ENCODE peak calls at places on chromosome 10, in eight cellular contexts. One of them, this sample, is unnamed.

GRCh38 chr10:67912330-67912946 is 28.0 kb downstream of the SIRT1 start:
- DNase-seq in Daoy: no peak
- DNase-seq in ELF-1: no peak
- DNase-seq in stomach: no peak
- DNase-seq in T-helper 9 cell: no peak
- DNase-seq in nephron progenitor cell: no peak
- DNase-seq in fibroblast of villous mesenchyme: no peak
- DNase-seq in NCI-H748 treated with DMSO at 0.1 percent for 48 hours: no peak
- DNase-seq in this sample: no peak

GRCh38 chr10:88989824-88990527 is 622 bp upstream of the FAS start:
- DNase-seq in Daoy: no peak
- DNase-seq in ELF-1: peak
- DNase-seq in stomach: peak
- DNase-seq in T-helper 9 cell: no peak
- DNase-seq in nephron progenitor cell: no peak
- DNase-seq in fibroblast of villous mesenchyme: peak
- DNase-seq in NCI-H748 treated with DMSO at 0.1 percent for 48 hours: no peak
- DNase-seq in this sample: no peak

GRCh38 chr10:101716891-101717659 is 22.1 kb upstream of the FBXW4 start:
- DNase-seq in Daoy: no peak
- DNase-seq in ELF-1: no peak
- DNase-seq in stomach: no peak
- DNase-seq in T-helper 9 cell: no peak
- DNase-seq in nephron progenitor cell: no peak
- DNase-seq in fibroblast of villous mesenchyme: no peak
- DNase-seq in NCI-H748 treated with DMSO at 0.1 percent for 48 hours: peak
- DNase-seq in this sample: no peak

GRCh38 chr10:43693602-43694001 is 44.9 kb upstream of the ZNF32 start:
- DNase-seq in Daoy: no peak
- DNase-seq in ELF-1: no peak
- DNase-seq in stomach: no peak
- DNase-seq in T-helper 9 cell: no peak
- DNase-seq in nephron progenitor cell: no peak
- DNase-seq in fibroblast of villous mesenchyme: no peak
- DNase-seq in NCI-H748 treated with DMSO at 0.1 percent for 48 hours: no peak
- DNase-seq in this sample: no peak

GRCh38 chr10:126690534-126690933 is 20.0 kb upstream of the C10orf90 start:
- DNase-seq in Daoy: no peak
- DNase-seq in ELF-1: peak
- DNase-seq in stomach: no peak
- DNase-seq in T-helper 9 cell: no peak
- DNase-seq in nephron progenitor cell: no peak
- DNase-seq in fibroblast of villous mesenchyme: no peak
- DNase-seq in NCI-H748 treated with DMSO at 0.1 percent for 48 hours: no peak
- DNase-seq in this sample: no peak

GRCh38 chr10:86082556-86082955 is 284.0 kb downstream of the GRID1 start:
- DNase-seq in Daoy: no peak
- DNase-seq in ELF-1: no peak
- DNase-seq in stomach: peak
- DNase-seq in T-helper 9 cell: no peak
- DNase-seq in nephron progenitor cell: no peak
- DNase-seq in fibroblast of villous mesenchyme: no peak
- DNase-seq in NCI-H748 treated with DMSO at 0.1 percent for 48 hours: no peak
- DNase-seq in this sample: no peak

GRCh38 chr10:120282421-120282820 is 174.6 kb upstream of the PLPP4 start:
- DNase-seq in Daoy: no peak
- DNase-seq in ELF-1: no peak
- DNase-seq in stomach: no peak
- DNase-seq in T-helper 9 cell: no peak
- DNase-seq in nephron progenitor cell: no peak
- DNase-seq in fibroblast of villous mesenchyme: no peak
- DNase-seq in NCI-H748 treated with DMSO at 0.1 percent for 48 hours: no peak
- DNase-seq in this sample: no peak

GRCh38 chr10:130763071-130763470 is 548.5 kb downstream of the TCERG1L start:
- DNase-seq in Daoy: no peak
- DNase-seq in ELF-1: no peak
- DNase-seq in stomach: no peak
- DNase-seq in T-helper 9 cell: no peak
- DNase-seq in nephron progenitor cell: no peak
- DNase-seq in fibroblast of villous mesenchyme: no peak
- DNase-seq in NCI-H748 treated with DMSO at 0.1 percent for 48 hours: no peak
- DNase-seq in this sample: no peak

GRCh38 chr10:78784454-78785414 is 284.0 kb upstream of the ZMIZ1 start:
- DNase-seq in Daoy: no peak
- DNase-seq in ELF-1: no peak
- DNase-seq in stomach: no peak
- DNase-seq in T-helper 9 cell: no peak
- DNase-seq in nephron progenitor cell: no peak
- DNase-seq in fibroblast of villous mesenchyme: no peak
- DNase-seq in NCI-H748 treated with DMSO at 0.1 percent for 48 hours: no peak
- DNase-seq in this sample: no peak

GRCh38 chr10:126598009-126598408 is 72.5 kb downstream of the C10orf90 start:
- DNase-seq in Daoy: peak
- DNase-seq in ELF-1: peak
- DNase-seq in stomach: peak
- DNase-seq in T-helper 9 cell: no peak
- DNase-seq in nephron progenitor cell: peak
- DNase-seq in fibroblast of villous mesenchyme: peak
- DNase-seq in NCI-H748 treated with DMSO at 0.1 percent for 48 hours: peak
- DNase-seq in this sample: peak

GRCh38 chr10:119113805-119114732 is 10.2 kb downstream of the DENND10 start:
- DNase-seq in Daoy: no peak
- DNase-seq in ELF-1: no peak
- DNase-seq in stomach: no peak
- DNase-seq in T-helper 9 cell: no peak
- DNase-seq in nephron progenitor cell: no peak
- DNase-seq in fibroblast of villous mesenchyme: peak
- DNase-seq in NCI-H748 treated with DMSO at 0.1 percent for 48 hours: no peak
- DNase-seq in this sample: no peak

GRCh38 chr10:58951087-58951486 is 225.4 kb upstream of the PHYHIPL start:
- DNase-seq in Daoy: no peak
- DNase-seq in ELF-1: no peak
- DNase-seq in stomach: no peak
- DNase-seq in T-helper 9 cell: no peak
- DNase-seq in nephron progenitor cell: no peak
- DNase-seq in fibroblast of villous mesenchyme: no peak
- DNase-seq in NCI-H748 treated with DMSO at 0.1 percent for 48 hours: no peak
- DNase-seq in this sample: no peak

GRCh38 chr10:42987575-42987974 is 89.3 kb upstream of the RET start:
- DNase-seq in Daoy: no peak
- DNase-seq in ELF-1: no peak
- DNase-seq in stomach: no peak
- DNase-seq in T-helper 9 cell: no peak
- DNase-seq in nephron progenitor cell: no peak
- DNase-seq in fibroblast of villous mesenchyme: no peak
- DNase-seq in NCI-H748 treated with DMSO at 0.1 percent for 48 hours: no peak
- DNase-seq in this sample: no peak

GRCh38 chr10:131695814-131696165 is 205.0 kb upstream of the PPP2R2D start:
- DNase-seq in Daoy: no peak
- DNase-seq in ELF-1: no peak
- DNase-seq in stomach: no peak
- DNase-seq in T-helper 9 cell: no peak
- DNase-seq in nephron progenitor cell: no peak
- DNase-seq in fibroblast of villous mesenchyme: no peak
- DNase-seq in NCI-H748 treated with DMSO at 0.1 percent for 48 hours: no peak
- DNase-seq in this sample: no peak

GRCh38 chr10:74640134-74640533 is 186.3 kb upstream of the KAT6B start:
- DNase-seq in Daoy: no peak
- DNase-seq in ELF-1: peak
- DNase-seq in stomach: no peak
- DNase-seq in T-helper 9 cell: no peak
- DNase-seq in nephron progenitor cell: no peak
- DNase-seq in fibroblast of villous mesenchyme: peak
- DNase-seq in NCI-H748 treated with DMSO at 0.1 percent for 48 hours: peak
- DNase-seq in this sample: no peak

GRCh38 chr10:104267721-104268690 is 978 bp upstream of the GSTO2 start:
- DNase-seq in Daoy: no peak
- DNase-seq in ELF-1: no peak
- DNase-seq in stomach: no peak
- DNase-seq in T-helper 9 cell: no peak
- DNase-seq in nephron progenitor cell: no peak
- DNase-seq in fibroblast of villous mesenchyme: peak
- DNase-seq in NCI-H748 treated with DMSO at 0.1 percent for 48 hours: no peak
- DNase-seq in this sample: no peak

GRCh38 chr10:323651-324293 is 188.5 kb downstream of the ZMYND11 start:
- DNase-seq in Daoy: peak
- DNase-seq in ELF-1: no peak
- DNase-seq in stomach: peak
- DNase-seq in T-helper 9 cell: peak
- DNase-seq in nephron progenitor cell: no peak
- DNase-seq in fibroblast of villous mesenchyme: peak
- DNase-seq in NCI-H748 treated with DMSO at 0.1 percent for 48 hours: no peak
- DNase-seq in this sample: peak

GRCh38 chr10:22615819-22616499 is 98.4 kb downstream of the PIP4K2A start:
- DNase-seq in Daoy: peak
- DNase-seq in ELF-1: peak
- DNase-seq in stomach: peak
- DNase-seq in T-helper 9 cell: peak
- DNase-seq in nephron progenitor cell: no peak
- DNase-seq in fibroblast of villous mesenchyme: no peak
- DNase-seq in NCI-H748 treated with DMSO at 0.1 percent for 48 hours: peak
- DNase-seq in this sample: peak

GRCh38 chr10:11113156-11113555 is 95.5 kb downstream of the CELF2 start:
- DNase-seq in Daoy: no peak
- DNase-seq in ELF-1: no peak
- DNase-seq in stomach: no peak
- DNase-seq in T-helper 9 cell: no peak
- DNase-seq in nephron progenitor cell: no peak
- DNase-seq in fibroblast of villous mesenchyme: no peak
- DNase-seq in NCI-H748 treated with DMSO at 0.1 percent for 48 hours: no peak
- DNase-seq in this sample: no peak

GRCh38 chr10:28879875-28880381 is 202.6 kb downstream of the BAMBI start:
- DNase-seq in Daoy: no peak
- DNase-seq in ELF-1: peak
- DNase-seq in stomach: no peak
- DNase-seq in T-helper 9 cell: no peak
- DNase-seq in nephron progenitor cell: no peak
- DNase-seq in fibroblast of villous mesenchyme: peak
- DNase-seq in NCI-H748 treated with DMSO at 0.1 percent for 48 hours: no peak
- DNase-seq in this sample: no peak

GRCh38 chr10:125629758-125630376 is 53.1 kb downstream of the TEX36 start:
- DNase-seq in Daoy: peak
- DNase-seq in ELF-1: no peak
- DNase-seq in stomach: no peak
- DNase-seq in T-helper 9 cell: no peak
- DNase-seq in nephron progenitor cell: no peak
- DNase-seq in fibroblast of villous mesenchyme: peak
- DNase-seq in NCI-H748 treated with DMSO at 0.1 percent for 48 hours: peak
- DNase-seq in this sample: no peak

GRCh38 chr10:73083234-73083633 is 13.4 kb downstream of the P4HA1 start:
- DNase-seq in Daoy: no peak
- DNase-seq in ELF-1: no peak
- DNase-seq in stomach: no peak
- DNase-seq in T-helper 9 cell: no peak
- DNase-seq in nephron progenitor cell: no peak
- DNase-seq in fibroblast of villous mesenchyme: peak
- DNase-seq in NCI-H748 treated with DMSO at 0.1 percent for 48 hours: no peak
- DNase-seq in this sample: no peak

GRCh38 chr10:30184397-30185033 is 125.1 kb upstream of the JCAD start:
- DNase-seq in Daoy: no peak
- DNase-seq in ELF-1: no peak
- DNase-seq in stomach: no peak
- DNase-seq in T-helper 9 cell: no peak
- DNase-seq in nephron progenitor cell: no peak
- DNase-seq in fibroblast of villous mesenchyme: no peak
- DNase-seq in NCI-H748 treated with DMSO at 0.1 percent for 48 hours: no peak
- DNase-seq in this sample: no peak

GRCh38 chr10:91642831-91643692 is 10.2 kb upstream of the PPP1R3C start:
- DNase-seq in Daoy: no peak
- DNase-seq in ELF-1: no peak
- DNase-seq in stomach: no peak
- DNase-seq in T-helper 9 cell: no peak
- DNase-seq in nephron progenitor cell: no peak
- DNase-seq in fibroblast of villous mesenchyme: no peak
- DNase-seq in NCI-H748 treated with DMSO at 0.1 percent for 48 hours: no peak
- DNase-seq in this sample: no peak

GRCh38 chr10:43251664-43252165 is 15.2 kb downstream of the RASGEF1A start:
- DNase-seq in Daoy: no peak
- DNase-seq in ELF-1: no peak
- DNase-seq in stomach: no peak
- DNase-seq in T-helper 9 cell: no peak
- DNase-seq in nephron progenitor cell: peak
- DNase-seq in fibroblast of villous mesenchyme: no peak
- DNase-seq in NCI-H748 treated with DMSO at 0.1 percent for 48 hours: no peak
- DNase-seq in this sample: peak

GRCh38 chr10:21927601-21928000 is 75.9 kb downstream of the DNAJC1 start:
- DNase-seq in Daoy: no peak
- DNase-seq in ELF-1: no peak
- DNase-seq in stomach: no peak
- DNase-seq in T-helper 9 cell: no peak
- DNase-seq in nephron progenitor cell: no peak
- DNase-seq in fibroblast of villous mesenchyme: peak
- DNase-seq in NCI-H748 treated with DMSO at 0.1 percent for 48 hours: no peak
- DNase-seq in this sample: no peak

GRCh38 chr10:129525408-129525807 is 58.4 kb downstream of the MGMT start:
- DNase-seq in Daoy: peak
- DNase-seq in ELF-1: peak
- DNase-seq in stomach: no peak
- DNase-seq in T-helper 9 cell: no peak
- DNase-seq in nephron progenitor cell: peak
- DNase-seq in fibroblast of villous mesenchyme: peak
- DNase-seq in NCI-H748 treated with DMSO at 0.1 percent for 48 hours: no peak
- DNase-seq in this sample: no peak

GRCh38 chr10:114956466-114956865 is 18.5 kb downstream of the TRUB1 start:
- DNase-seq in Daoy: no peak
- DNase-seq in ELF-1: no peak
- DNase-seq in stomach: no peak
- DNase-seq in T-helper 9 cell: no peak
- DNase-seq in nephron progenitor cell: no peak
- DNase-seq in fibroblast of villous mesenchyme: peak
- DNase-seq in NCI-H748 treated with DMSO at 0.1 percent for 48 hours: no peak
- DNase-seq in this sample: no peak

GRCh38 chr10:33257439-33257838 is 77.0 kb downstream of the NRP1 start:
- DNase-seq in Daoy: no peak
- DNase-seq in ELF-1: no peak
- DNase-seq in stomach: no peak
- DNase-seq in T-helper 9 cell: no peak
- DNase-seq in nephron progenitor cell: no peak
- DNase-seq in fibroblast of villous mesenchyme: no peak
- DNase-seq in NCI-H748 treated with DMSO at 0.1 percent for 48 hours: peak
- DNase-seq in this sample: no peak

GRCh38 chr10:61110188-61110844 is 166.3 kb upstream of the RHOBTB1 start:
- DNase-seq in Daoy: no peak
- DNase-seq in ELF-1: no peak
- DNase-seq in stomach: no peak
- DNase-seq in T-helper 9 cell: no peak
- DNase-seq in nephron progenitor cell: no peak
- DNase-seq in fibroblast of villous mesenchyme: no peak
- DNase-seq in NCI-H748 treated with DMSO at 0.1 percent for 48 hours: no peak
- DNase-seq in this sample: no peak

GRCh38 chr10:23442936-23443335 is 4.1 kb downstream of the OTUD1 start:
- DNase-seq in Daoy: no peak
- DNase-seq in ELF-1: no peak
- DNase-seq in stomach: no peak
- DNase-seq in T-helper 9 cell: no peak
- DNase-seq in nephron progenitor cell: no peak
- DNase-seq in fibroblast of villous mesenchyme: peak
- DNase-seq in NCI-H748 treated with DMSO at 0.1 percent for 48 hours: no peak
- DNase-seq in this sample: no peak

GRCh38 chr10:97297556-97298222 is 5.3 kb upstream of the ARHGAP19 start:
- DNase-seq in Daoy: no peak
- DNase-seq in ELF-1: no peak
- DNase-seq in stomach: no peak
- DNase-seq in T-helper 9 cell: no peak
- DNase-seq in nephron progenitor cell: no peak
- DNase-seq in fibroblast of villous mesenchyme: peak
- DNase-seq in NCI-H748 treated with DMSO at 0.1 percent for 48 hours: no peak
- DNase-seq in this sample: no peak

GRCh38 chr10:111650088-111650487 is 533.5 kb downstream of the GPAM start:
- DNase-seq in Daoy: no peak
- DNase-seq in ELF-1: peak
- DNase-seq in stomach: no peak
- DNase-seq in T-helper 9 cell: no peak
- DNase-seq in nephron progenitor cell: peak
- DNase-seq in fibroblast of villous mesenchyme: no peak
- DNase-seq in NCI-H748 treated with DMSO at 0.1 percent for 48 hours: no peak
- DNase-seq in this sample: no peak

GRCh38 chr10:97612386-97612785 is 20.9 kb downstream of the MORN4 start:
- DNase-seq in Daoy: peak
- DNase-seq in ELF-1: peak
- DNase-seq in stomach: no peak
- DNase-seq in T-helper 9 cell: no peak
- DNase-seq in nephron progenitor cell: no peak
- DNase-seq in fibroblast of villous mesenchyme: peak
- DNase-seq in NCI-H748 treated with DMSO at 0.1 percent for 48 hours: no peak
- DNase-seq in this sample: no peak

This sample was measured in left colon.